ENCODE peak calls at places on chromosomes 2 and 18, in five cellular contexts. One of them, this sample, is unnamed.

GRCh38 chr2:201369762-201370161 is 12.6 kb upstream of the FLACC1 start:
- DNase-seq in activated T-cell treated with anti-CD3 and anti-CD28 coated beads for 1 hour: no peak
- DNase-seq in activated gamma-delta T cell treated with anti-CD3 and anti-CD28 coated beads, Interleukin-2, amount 50 U/mL, for 16 hours: no peak
- DNase-seq in AG08396: no peak
- DNase-seq in right atrium auricular region: no peak
- DNase-seq in this sample: no peak

GRCh38 chr2:157032019-157032418 is 225.5 kb upstream of the GALNT5 start:
- DNase-seq in activated T-cell treated with anti-CD3 and anti-CD28 coated beads for 1 hour: no peak
- DNase-seq in activated gamma-delta T cell treated with anti-CD3 and anti-CD28 coated beads, Interleukin-2, amount 50 U/mL, for 16 hours: no peak
- DNase-seq in AG08396: peak
- DNase-seq in right atrium auricular region: no peak
- DNase-seq in this sample: no peak

GRCh38 chr2:98757904-98758421 is 27.0 kb upstream of the MGAT4A start:
- DNase-seq in activated T-cell treated with anti-CD3 and anti-CD28 coated beads for 1 hour: peak
- DNase-seq in activated gamma-delta T cell treated with anti-CD3 and anti-CD28 coated beads, Interleukin-2, amount 50 U/mL, for 16 hours: no peak
- DNase-seq in AG08396: peak
- DNase-seq in right atrium auricular region: peak
- DNase-seq in this sample: peak

GRCh38 chr2:226114436-226114835 is 685.2 kb downstream of the IRS1 start:
- DNase-seq in activated T-cell treated with anti-CD3 and anti-CD28 coated beads for 1 hour: no peak
- DNase-seq in activated gamma-delta T cell treated with anti-CD3 and anti-CD28 coated beads, Interleukin-2, amount 50 U/mL, for 16 hours: no peak
- DNase-seq in AG08396: no peak
- DNase-seq in right atrium auricular region: no peak
- DNase-seq in this sample: no peak

GRCh38 chr18:8609711-8610441 is 639 bp downstream of the RAB12 start:
- DNase-seq in activated T-cell treated with anti-CD3 and anti-CD28 coated beads for 1 hour: no peak
- DNase-seq in activated gamma-delta T cell treated with anti-CD3 and anti-CD28 coated beads, Interleukin-2, amount 50 U/mL, for 16 hours: no peak
- DNase-seq in AG08396: no peak
- DNase-seq in right atrium auricular region: no peak
- DNase-seq in this sample: peak

GRCh38 chr2:44934962-44935853 is 6.3 kb upstream of the SIX3 start:
- DNase-seq in activated T-cell treated with anti-CD3 and anti-CD28 coated beads for 1 hour: no peak
- DNase-seq in activated gamma-delta T cell treated with anti-CD3 and anti-CD28 coated beads, Interleukin-2, amount 50 U/mL, for 16 hours: no peak
- DNase-seq in AG08396: no peak
- DNase-seq in right atrium auricular region: no peak
- DNase-seq in this sample: no peak

GRCh38 chr2:210459925-210460862 is 16.4 kb downstream of the LANCL1 start:
- DNase-seq in activated T-cell treated with anti-CD3 and anti-CD28 coated beads for 1 hour: no peak
- DNase-seq in activated gamma-delta T cell treated with anti-CD3 and anti-CD28 coated beads, Interleukin-2, amount 50 U/mL, for 16 hours: no peak
- DNase-seq in AG08396: no peak
- DNase-seq in right atrium auricular region: no peak
- DNase-seq in this sample: no peak

GRCh38 chr2:41774011-41774605 is 273.7 kb upstream of the PKDCC start:
- DNase-seq in activated T-cell treated with anti-CD3 and anti-CD28 coated beads for 1 hour: no peak
- DNase-seq in activated gamma-delta T cell treated with anti-CD3 and anti-CD28 coated beads, Interleukin-2, amount 50 U/mL, for 16 hours: no peak
- DNase-seq in AG08396: no peak
- DNase-seq in right atrium auricular region: no peak
- DNase-seq in this sample: no peak

GRCh38 chr18:64119916-64120315 is 29.0 kb downstream of the LINC00305 start:
- DNase-seq in activated T-cell treated with anti-CD3 and anti-CD28 coated beads for 1 hour: no peak
- DNase-seq in activated gamma-delta T cell treated with anti-CD3 and anti-CD28 coated beads, Interleukin-2, amount 50 U/mL, for 16 hours: no peak
- DNase-seq in AG08396: no peak
- DNase-seq in right atrium auricular region: no peak
- DNase-seq in this sample: no peak

GRCh38 chr2:26526105-26526504 is 48.2 kb upstream of the OTOF start:
- DNase-seq in activated T-cell treated with anti-CD3 and anti-CD28 coated beads for 1 hour: no peak
- DNase-seq in activated gamma-delta T cell treated with anti-CD3 and anti-CD28 coated beads, Interleukin-2, amount 50 U/mL, for 16 hours: no peak
- DNase-seq in AG08396: no peak
- DNase-seq in right atrium auricular region: no peak
- DNase-seq in this sample: no peak

GRCh38 chr2:241546771-241547498 is 11.6 kb upstream of the BOK start:
- DNase-seq in activated T-cell treated with anti-CD3 and anti-CD28 coated beads for 1 hour: no peak
- DNase-seq in activated gamma-delta T cell treated with anti-CD3 and anti-CD28 coated beads, Interleukin-2, amount 50 U/mL, for 16 hours: no peak
- DNase-seq in AG08396: peak
- DNase-seq in right atrium auricular region: no peak
- DNase-seq in this sample: no peak

GRCh38 chr2:8296340-8296739 is 385.5 kb upstream of the ID2 start:
- DNase-seq in activated T-cell treated with anti-CD3 and anti-CD28 coated beads for 1 hour: no peak
- DNase-seq in activated gamma-delta T cell treated with anti-CD3 and anti-CD28 coated beads, Interleukin-2, amount 50 U/mL, for 16 hours: no peak
- DNase-seq in AG08396: no peak
- DNase-seq in right atrium auricular region: no peak
- DNase-seq in this sample: no peak

GRCh38 chr2:1632006-1632348 is 112.3 kb downstream of the PXDN start:
- DNase-seq in activated T-cell treated with anti-CD3 and anti-CD28 coated beads for 1 hour: no peak
- DNase-seq in activated gamma-delta T cell treated with anti-CD3 and anti-CD28 coated beads, Interleukin-2, amount 50 U/mL, for 16 hours: no peak
- DNase-seq in AG08396: peak
- DNase-seq in right atrium auricular region: no peak
- DNase-seq in this sample: no peak

GRCh38 chr2:85433511-85434089 is 15.1 kb downstream of the SH2D6 start:
- DNase-seq in activated T-cell treated with anti-CD3 and anti-CD28 coated beads for 1 hour: no peak
- DNase-seq in activated gamma-delta T cell treated with anti-CD3 and anti-CD28 coated beads, Interleukin-2, amount 50 U/mL, for 16 hours: no peak
- DNase-seq in AG08396: peak
- DNase-seq in right atrium auricular region: peak
- DNase-seq in this sample: no peak

GRCh38 chr2:208939852-208940251 is 484.0 kb upstream of the MAP2 start:
- DNase-seq in activated T-cell treated with anti-CD3 and anti-CD28 coated beads for 1 hour: no peak
- DNase-seq in activated gamma-delta T cell treated with anti-CD3 and anti-CD28 coated beads, Interleukin-2, amount 50 U/mL, for 16 hours: no peak
- DNase-seq in AG08396: no peak
- DNase-seq in right atrium auricular region: no peak
- DNase-seq in this sample: no peak

GRCh38 chr2:146413086-146413610 is 1431.7 kb upstream of the ACVR2A start:
- DNase-seq in activated T-cell treated with anti-CD3 and anti-CD28 coated beads for 1 hour: no peak
- DNase-seq in activated gamma-delta T cell treated with anti-CD3 and anti-CD28 coated beads, Interleukin-2, amount 50 U/mL, for 16 hours: no peak
- DNase-seq in AG08396: no peak
- DNase-seq in right atrium auricular region: no peak
- DNase-seq in this sample: no peak

GRCh38 chr2:177031435-177032222 is 181.0 kb upstream of the HNRNPA3 start:
- DNase-seq in activated T-cell treated with anti-CD3 and anti-CD28 coated beads for 1 hour: no peak
- DNase-seq in activated gamma-delta T cell treated with anti-CD3 and anti-CD28 coated beads, Interleukin-2, amount 50 U/mL, for 16 hours: no peak
- DNase-seq in AG08396: no peak
- DNase-seq in right atrium auricular region: no peak
- DNase-seq in this sample: no peak

GRCh38 chr18:60096428-60096827 is 196.6 kb downstream of the PMAIP1 start:
- DNase-seq in activated T-cell treated with anti-CD3 and anti-CD28 coated beads for 1 hour: no peak
- DNase-seq in activated gamma-delta T cell treated with anti-CD3 and anti-CD28 coated beads, Interleukin-2, amount 50 U/mL, for 16 hours: no peak
- DNase-seq in AG08396: no peak
- DNase-seq in right atrium auricular region: no peak
- DNase-seq in this sample: no peak

GRCh38 chr2:191636235-191636543 is 41.7 kb upstream of the NABP1 start:
- DNase-seq in activated T-cell treated with anti-CD3 and anti-CD28 coated beads for 1 hour: no peak
- DNase-seq in activated gamma-delta T cell treated with anti-CD3 and anti-CD28 coated beads, Interleukin-2, amount 50 U/mL, for 16 hours: no peak
- DNase-seq in AG08396: peak
- DNase-seq in right atrium auricular region: no peak
- DNase-seq in this sample: no peak

GRCh38 chr2:58056201-58056916 is 9.8 kb downstream of the VRK2 start:
- DNase-seq in activated T-cell treated with anti-CD3 and anti-CD28 coated beads for 1 hour: no peak
- DNase-seq in activated gamma-delta T cell treated with anti-CD3 and anti-CD28 coated beads, Interleukin-2, amount 50 U/mL, for 16 hours: no peak
- DNase-seq in AG08396: no peak
- DNase-seq in right atrium auricular region: no peak
- DNase-seq in this sample: no peak

GRCh38 chr2:5982217-5982910 is 290.2 kb downstream of the SOX11 start:
- DNase-seq in activated T-cell treated with anti-CD3 and anti-CD28 coated beads for 1 hour: no peak
- DNase-seq in activated gamma-delta T cell treated with anti-CD3 and anti-CD28 coated beads, Interleukin-2, amount 50 U/mL, for 16 hours: no peak
- DNase-seq in AG08396: no peak
- DNase-seq in right atrium auricular region: no peak
- DNase-seq in this sample: no peak

GRCh38 chr18:26547302-26548143 is 830 bp downstream of the KCTD1 start:
- DNase-seq in activated T-cell treated with anti-CD3 and anti-CD28 coated beads for 1 hour: peak
- DNase-seq in activated gamma-delta T cell treated with anti-CD3 and anti-CD28 coated beads, Interleukin-2, amount 50 U/mL, for 16 hours: peak
- DNase-seq in AG08396: peak
- DNase-seq in right atrium auricular region: peak
- DNase-seq in this sample: peak

GRCh38 chr18:21911551-21911950 is 171.0 kb downstream of the MIB1 start:
- DNase-seq in activated T-cell treated with anti-CD3 and anti-CD28 coated beads for 1 hour: no peak
- DNase-seq in activated gamma-delta T cell treated with anti-CD3 and anti-CD28 coated beads, Interleukin-2, amount 50 U/mL, for 16 hours: no peak
- DNase-seq in AG08396: no peak
- DNase-seq in right atrium auricular region: no peak
- DNase-seq in this sample: no peak

GRCh38 chr18:79632765-79633164 is 46.8 kb upstream of the CTDP1 start:
- DNase-seq in activated T-cell treated with anti-CD3 and anti-CD28 coated beads for 1 hour: no peak
- DNase-seq in activated gamma-delta T cell treated with anti-CD3 and anti-CD28 coated beads, Interleukin-2, amount 50 U/mL, for 16 hours: no peak
- DNase-seq in AG08396: no peak
- DNase-seq in right atrium auricular region: peak
- DNase-seq in this sample: no peak

GRCh38 chr2:52390651-52391050 is 1358.7 kb upstream of the NRXN1 start:
- DNase-seq in activated T-cell treated with anti-CD3 and anti-CD28 coated beads for 1 hour: no peak
- DNase-seq in activated gamma-delta T cell treated with anti-CD3 and anti-CD28 coated beads, Interleukin-2, amount 50 U/mL, for 16 hours: no peak
- DNase-seq in AG08396: no peak
- DNase-seq in right atrium auricular region: no peak
- DNase-seq in this sample: no peak

GRCh38 chr18:66990909-66991308 is 387.0 kb upstream of the CDH19 start:
- DNase-seq in activated T-cell treated with anti-CD3 and anti-CD28 coated beads for 1 hour: no peak
- DNase-seq in activated gamma-delta T cell treated with anti-CD3 and anti-CD28 coated beads, Interleukin-2, amount 50 U/mL, for 16 hours: no peak
- DNase-seq in AG08396: no peak
- DNase-seq in right atrium auricular region: no peak
- DNase-seq in this sample: no peak

GRCh38 chr2:240356700-240357640 is 78.5 kb upstream of the GPC1 start:
- DNase-seq in activated T-cell treated with anti-CD3 and anti-CD28 coated beads for 1 hour: no peak
- DNase-seq in activated gamma-delta T cell treated with anti-CD3 and anti-CD28 coated beads, Interleukin-2, amount 50 U/mL, for 16 hours: no peak
- DNase-seq in AG08396: no peak
- DNase-seq in right atrium auricular region: no peak
- DNase-seq in this sample: no peak

GRCh38 chr18:34977787-34978532 is 63.3 kb upstream of the MAPRE2 start:
- DNase-seq in activated T-cell treated with anti-CD3 and anti-CD28 coated beads for 1 hour: peak
- DNase-seq in activated gamma-delta T cell treated with anti-CD3 and anti-CD28 coated beads, Interleukin-2, amount 50 U/mL, for 16 hours: peak
- DNase-seq in AG08396: peak
- DNase-seq in right atrium auricular region: peak
- DNase-seq in this sample: peak

This sample was measured in Peyer's patch.